ENCODE peak calls at places on chromosomes 1 and 21, in ten cellular contexts. One of them, this sample, is unnamed.

GRCh38 chr21:45382698-45383000 is 22.3 kb upstream of the COL18A1 start:
- DNase-seq in fibroblast of lung: no peak
- DNase-seq in AG09309: no peak
- DNase-seq in breast epithelium: no peak
- DNase-seq in pancreas: peak
- DNase-seq in lower lobe of right lung: peak
- DNase-seq in cardiac muscle cell: no peak
- DNase-seq in epithelial cell of esophagus: no peak
- DNase-seq in AG04450: no peak
- DNase-seq in IMR-90: no peak
- DNase-seq in this sample: no peak

GRCh38 chr1:201676061-201676644 is 137.2 kb downstream of the NAV1 start:
- DNase-seq in fibroblast of lung: peak
- DNase-seq in AG09309: no peak
- DNase-seq in breast epithelium: no peak
- DNase-seq in pancreas: no peak
- DNase-seq in lower lobe of right lung: peak
- DNase-seq in cardiac muscle cell: peak
- DNase-seq in epithelial cell of esophagus: no peak
- DNase-seq in AG04450: no peak
- DNase-seq in IMR-90: peak
- DNase-seq in this sample: peak

GRCh38 chr1:100862591-100862990 is 32.1 kb downstream of the EXTL2 start:
- DNase-seq in fibroblast of lung: peak
- DNase-seq in AG09309: peak
- DNase-seq in breast epithelium: no peak
- DNase-seq in pancreas: no peak
- DNase-seq in lower lobe of right lung: no peak
- DNase-seq in cardiac muscle cell: no peak
- DNase-seq in epithelial cell of esophagus: no peak
- DNase-seq in AG04450: peak
- DNase-seq in IMR-90: peak
- DNase-seq in this sample: peak

GRCh38 chr1:246317723-246318359 is 189.2 kb downstream of the SMYD3 start:
- DNase-seq in fibroblast of lung: peak
- DNase-seq in AG09309: no peak
- DNase-seq in breast epithelium: no peak
- DNase-seq in pancreas: no peak
- DNase-seq in lower lobe of right lung: no peak
- DNase-seq in cardiac muscle cell: no peak
- DNase-seq in epithelial cell of esophagus: peak
- DNase-seq in AG04450: no peak
- DNase-seq in IMR-90: peak
- DNase-seq in this sample: peak

GRCh38 chr1:6972390-6972789 is 187.1 kb downstream of the CAMTA1 start:
- DNase-seq in fibroblast of lung: no peak
- DNase-seq in AG09309: no peak
- DNase-seq in breast epithelium: no peak
- DNase-seq in pancreas: no peak
- DNase-seq in lower lobe of right lung: no peak
- DNase-seq in cardiac muscle cell: no peak
- DNase-seq in epithelial cell of esophagus: no peak
- DNase-seq in AG04450: no peak
- DNase-seq in IMR-90: no peak
- DNase-seq in this sample: no peak

GRCh38 chr1:80987106-80987505 is 813.6 kb upstream of the ADGRL2 start:
- DNase-seq in fibroblast of lung: peak
- DNase-seq in AG09309: no peak
- DNase-seq in breast epithelium: no peak
- DNase-seq in pancreas: no peak
- DNase-seq in lower lobe of right lung: no peak
- DNase-seq in cardiac muscle cell: no peak
- DNase-seq in epithelial cell of esophagus: peak
- DNase-seq in AG04450: no peak
- DNase-seq in IMR-90: no peak
- DNase-seq in this sample: peak

GRCh38 chr1:166865931-166866330 is 10.1 kb downstream of the TADA1 start:
- DNase-seq in fibroblast of lung: peak
- DNase-seq in AG09309: no peak
- DNase-seq in breast epithelium: no peak
- DNase-seq in pancreas: no peak
- DNase-seq in lower lobe of right lung: no peak
- DNase-seq in cardiac muscle cell: no peak
- DNase-seq in epithelial cell of esophagus: no peak
- DNase-seq in AG04450: no peak
- DNase-seq in IMR-90: peak
- DNase-seq in this sample: peak

GRCh38 chr1:70331962-70332361 is 22.6 kb downstream of the ANKRD13C start:
- DNase-seq in fibroblast of lung: peak
- DNase-seq in AG09309: no peak
- DNase-seq in breast epithelium: no peak
- DNase-seq in pancreas: no peak
- DNase-seq in lower lobe of right lung: no peak
- DNase-seq in cardiac muscle cell: no peak
- DNase-seq in epithelial cell of esophagus: peak
- DNase-seq in AG04450: no peak
- DNase-seq in IMR-90: no peak
- DNase-seq in this sample: peak

GRCh38 chr21:25107708-25108107 is 499.6 kb downstream of the MRPL39 start:
- DNase-seq in fibroblast of lung: peak
- DNase-seq in AG09309: no peak
- DNase-seq in breast epithelium: no peak
- DNase-seq in pancreas: no peak
- DNase-seq in lower lobe of right lung: no peak
- DNase-seq in cardiac muscle cell: no peak
- DNase-seq in epithelial cell of esophagus: peak
- DNase-seq in AG04450: peak
- DNase-seq in IMR-90: peak
- DNase-seq in this sample: peak

GRCh38 chr1:2610036-2610720 is 22.6 kb downstream of the MMEL1 start:
- DNase-seq in fibroblast of lung: no peak
- DNase-seq in AG09309: no peak
- DNase-seq in breast epithelium: peak
- DNase-seq in pancreas: peak
- DNase-seq in lower lobe of right lung: peak
- DNase-seq in cardiac muscle cell: no peak
- DNase-seq in epithelial cell of esophagus: no peak
- DNase-seq in AG04450: no peak
- DNase-seq in IMR-90: no peak
- DNase-seq in this sample: no peak

GRCh38 chr1:207804746-207805468 is 53.1 kb downstream of the CD46 start:
- DNase-seq in fibroblast of lung: no peak
- DNase-seq in AG09309: no peak
- DNase-seq in breast epithelium: no peak
- DNase-seq in pancreas: no peak
- DNase-seq in lower lobe of right lung: no peak
- DNase-seq in cardiac muscle cell: no peak
- DNase-seq in epithelial cell of esophagus: no peak
- DNase-seq in AG04450: no peak
- DNase-seq in IMR-90: no peak
- DNase-seq in this sample: no peak

GRCh38 chr1:53477626-53478025 is 18.4 kb downstream of the DMRTB1 start:
- DNase-seq in fibroblast of lung: no peak
- DNase-seq in AG09309: no peak
- DNase-seq in breast epithelium: peak
- DNase-seq in pancreas: no peak
- DNase-seq in lower lobe of right lung: no peak
- DNase-seq in cardiac muscle cell: no peak
- DNase-seq in epithelial cell of esophagus: no peak
- DNase-seq in AG04450: no peak
- DNase-seq in IMR-90: no peak
- DNase-seq in this sample: no peak

GRCh38 chr1:6991271-6991670 is 206.0 kb downstream of the CAMTA1 start:
- DNase-seq in fibroblast of lung: peak
- DNase-seq in AG09309: no peak
- DNase-seq in breast epithelium: no peak
- DNase-seq in pancreas: no peak
- DNase-seq in lower lobe of right lung: no peak
- DNase-seq in cardiac muscle cell: no peak
- DNase-seq in epithelial cell of esophagus: peak
- DNase-seq in AG04450: peak
- DNase-seq in IMR-90: peak
- DNase-seq in this sample: peak

GRCh38 chr1:14958249-14959215 is 195.0 kb upstream of the TMEM51 start:
- DNase-seq in fibroblast of lung: no peak
- DNase-seq in AG09309: no peak
- DNase-seq in breast epithelium: no peak
- DNase-seq in pancreas: peak
- DNase-seq in lower lobe of right lung: no peak
- DNase-seq in cardiac muscle cell: no peak
- DNase-seq in epithelial cell of esophagus: no peak
- DNase-seq in AG04450: no peak
- DNase-seq in IMR-90: no peak
- DNase-seq in this sample: no peak

GRCh38 chr1:52769346-52770033 is 43.2 kb downstream of the ZYG11B start:
- DNase-seq in fibroblast of lung: no peak
- DNase-seq in AG09309: no peak
- DNase-seq in breast epithelium: no peak
- DNase-seq in pancreas: no peak
- DNase-seq in lower lobe of right lung: no peak
- DNase-seq in cardiac muscle cell: no peak
- DNase-seq in epithelial cell of esophagus: no peak
- DNase-seq in AG04450: no peak
- DNase-seq in IMR-90: no peak
- DNase-seq in this sample: no peak

GRCh38 chr1:178540646-178541045 is 27.7 kb downstream of the TEX35 start:
- DNase-seq in fibroblast of lung: peak
- DNase-seq in AG09309: peak
- DNase-seq in breast epithelium: no peak
- DNase-seq in pancreas: no peak
- DNase-seq in lower lobe of right lung: no peak
- DNase-seq in cardiac muscle cell: no peak
- DNase-seq in epithelial cell of esophagus: peak
- DNase-seq in AG04450: peak
- DNase-seq in IMR-90: peak
- DNase-seq in this sample: peak

GRCh38 chr1:178542554-178543290 is 29.8 kb downstream of the TEX35 start:
- DNase-seq in fibroblast of lung: peak
- DNase-seq in AG09309: peak
- DNase-seq in breast epithelium: peak
- DNase-seq in pancreas: peak
- DNase-seq in lower lobe of right lung: peak
- DNase-seq in cardiac muscle cell: peak
- DNase-seq in epithelial cell of esophagus: peak
- DNase-seq in AG04450: peak
- DNase-seq in IMR-90: peak
- DNase-seq in this sample: peak

GRCh38 chr1:178541829-178542553 is 29.1 kb downstream of the TEX35 start:
- DNase-seq in fibroblast of lung: peak
- DNase-seq in AG09309: no peak
- DNase-seq in breast epithelium: no peak
- DNase-seq in pancreas: peak
- DNase-seq in lower lobe of right lung: peak
- DNase-seq in cardiac muscle cell: peak
- DNase-seq in epithelial cell of esophagus: peak
- DNase-seq in AG04450: no peak
- DNase-seq in IMR-90: no peak
- DNase-seq in this sample: no peak

GRCh38 chr1:178540204-178540603 is 27.3 kb downstream of the TEX35 start:
- DNase-seq in fibroblast of lung: no peak
- DNase-seq in AG09309: no peak
- DNase-seq in breast epithelium: no peak
- DNase-seq in pancreas: no peak
- DNase-seq in lower lobe of right lung: no peak
- DNase-seq in cardiac muscle cell: no peak
- DNase-seq in epithelial cell of esophagus: no peak
- DNase-seq in AG04450: no peak
- DNase-seq in IMR-90: peak
- DNase-seq in this sample: no peak

DNA sequence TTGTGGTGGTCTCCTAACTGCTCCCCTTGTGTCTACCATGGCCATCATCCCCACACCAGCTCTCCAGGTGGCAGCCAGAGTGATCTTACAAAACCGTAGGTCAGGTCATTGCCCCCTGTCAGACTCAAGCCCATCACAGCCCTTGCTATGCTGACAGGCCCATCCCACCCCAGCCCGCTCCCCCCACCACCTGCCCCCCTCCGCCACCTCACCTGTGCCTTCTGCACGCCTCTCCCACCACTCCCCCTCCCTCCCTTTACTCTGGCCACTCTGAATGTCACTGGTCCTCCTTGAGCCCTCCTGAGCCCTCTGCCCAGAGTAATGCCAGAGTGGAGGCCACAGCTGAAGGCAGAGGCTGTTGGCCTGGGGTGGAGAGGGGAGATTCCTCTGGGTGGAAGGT is 28.5 kb downstream of the TEX35 start:
- DNase-seq in fibroblast of lung: no peak
- DNase-seq in AG09309: no peak
- DNase-seq in breast epithelium: no peak
- DNase-seq in pancreas: no peak
- DNase-seq in lower lobe of right lung: no peak
- DNase-seq in cardiac muscle cell: no peak
- DNase-seq in epithelial cell of esophagus: no peak
- DNase-seq in AG04450: no peak
- DNase-seq in IMR-90: no peak
- DNase-seq in this sample: no peak
- H3K4me3 ChIP-seq in fibroblast of lung: no peak
- H3K4me3 ChIP-seq in AG09309: no peak
- H3K4me3 ChIP-seq in breast epithelium: peak
- H3K4me3 ChIP-seq in pancreas: peak
- H3K4me3 ChIP-seq in lower lobe of right lung: peak
- H3K4me3 ChIP-seq in cardiac muscle cell: peak
- H3K4me3 ChIP-seq in epithelial cell of esophagus: no peak
- H3K4me3 ChIP-seq in AG04450: no peak
- H3K4me3 ChIP-seq in IMR-90: no peak
- H3K4me3 ChIP-seq in this sample: no peak

GRCh38 chr1:24642481-24643361 is at the start of gene SRRM1:
- DNase-seq in fibroblast of lung: peak
- DNase-seq in AG09309: peak
- DNase-seq in breast epithelium: peak
- DNase-seq in pancreas: peak
- DNase-seq in lower lobe of right lung: peak
- DNase-seq in cardiac muscle cell: peak
- DNase-seq in epithelial cell of esophagus: peak
- DNase-seq in AG04450: peak
- DNase-seq in IMR-90: peak
- DNase-seq in this sample: peak
- TF ChIP-seq CTCF in fibroblast of lung: peak
- TF ChIP-seq CTCF in AG09309: peak
- TF ChIP-seq CTCF in breast epithelium: peak
- TF ChIP-seq CTCF in pancreas: no peak
- TF ChIP-seq CTCF in lower lobe of right lung: no peak
- TF ChIP-seq CTCF in cardiac muscle cell: no peak
- TF ChIP-seq CTCF in epithelial cell of esophagus: no peak
- TF ChIP-seq CTCF in AG04450: peak
- TF ChIP-seq CTCF in IMR-90: peak
- TF ChIP-seq CTCF in this sample: peak

GRCh38 chr1:153611356-153611755 is 1.6 kb downstream of the S100A16 start:
- DNase-seq in fibroblast of lung: no peak
- DNase-seq in AG09309: no peak
- DNase-seq in breast epithelium: no peak
- DNase-seq in pancreas: no peak
- DNase-seq in lower lobe of right lung: no peak
- DNase-seq in cardiac muscle cell: no peak
- DNase-seq in epithelial cell of esophagus: peak
- DNase-seq in AG04450: no peak
- DNase-seq in IMR-90: no peak
- DNase-seq in this sample: no peak
- H3K4me3 ChIP-seq in fibroblast of lung: peak
- H3K4me3 ChIP-seq in AG09309: peak
- H3K4me3 ChIP-seq in breast epithelium: peak
- H3K4me3 ChIP-seq in pancreas: no peak
- H3K4me3 ChIP-seq in lower lobe of right lung: peak
- H3K4me3 ChIP-seq in cardiac muscle cell: no peak
- H3K4me3 ChIP-seq in epithelial cell of esophagus: peak
- H3K4me3 ChIP-seq in AG04450: peak
- H3K4me3 ChIP-seq in IMR-90: peak
- H3K4me3 ChIP-seq in this sample: peak

GRCh38 chr1:154442006-154442740 is 37.0 kb downstream of the IL6R start:
- DNase-seq in fibroblast of lung: no peak
- DNase-seq in AG09309: no peak
- DNase-seq in breast epithelium: no peak
- DNase-seq in pancreas: no peak
- DNase-seq in lower lobe of right lung: no peak
- DNase-seq in cardiac muscle cell: no peak
- DNase-seq in epithelial cell of esophagus: peak
- DNase-seq in AG04450: no peak
- DNase-seq in IMR-90: peak
- DNase-seq in this sample: peak
- TF ChIP-seq CTCF in fibroblast of lung: peak
- TF ChIP-seq CTCF in AG09309: peak
- TF ChIP-seq CTCF in breast epithelium: no peak
- TF ChIP-seq CTCF in pancreas: no peak
- TF ChIP-seq CTCF in lower lobe of right lung: peak
- TF ChIP-seq CTCF in cardiac muscle cell: peak
- TF ChIP-seq CTCF in epithelial cell of esophagus: peak
- TF ChIP-seq CTCF in AG04450: peak
- TF ChIP-seq CTCF in IMR-90: peak
- TF ChIP-seq CTCF in this sample: peak

This sample was measured in cardiac fibroblast.